ENCODE peak calls at places on chromosome 14, in ten cellular contexts. One of them, this sample, is unnamed.

GRCh38 chr14:44107156-44107555 is 399.9 kb downstream of the FSCB start:
- DNase-seq in dorsolateral prefrontal cortex: no peak
- DNase-seq in psoas muscle: no peak
- DNase-seq in AG10803: no peak
- DNase-seq in retinal pigment epithelial cell: no peak
- DNase-seq in breast epithelium: no peak
- DNase-seq in BE2C: no peak
- DNase-seq in mesothelial cell of epicardium: no peak
- DNase-seq in endothelial cell: no peak
- DNase-seq in body of pancreas: no peak
- DNase-seq in this sample: no peak

GRCh38 chr14:97149775-97150174 is 352.6 kb downstream of the VRK1 start:
- DNase-seq in dorsolateral prefrontal cortex: no peak
- DNase-seq in psoas muscle: no peak
- DNase-seq in AG10803: no peak
- DNase-seq in retinal pigment epithelial cell: no peak
- DNase-seq in breast epithelium: no peak
- DNase-seq in BE2C: no peak
- DNase-seq in mesothelial cell of epicardium: no peak
- DNase-seq in endothelial cell: no peak
- DNase-seq in body of pancreas: no peak
- DNase-seq in this sample: no peak

GRCh38 chr14:44565968-44566367 is 58.9 kb upstream of the FSCB start:
- DNase-seq in dorsolateral prefrontal cortex: no peak
- DNase-seq in psoas muscle: no peak
- DNase-seq in AG10803: no peak
- DNase-seq in retinal pigment epithelial cell: no peak
- DNase-seq in breast epithelium: no peak
- DNase-seq in BE2C: no peak
- DNase-seq in mesothelial cell of epicardium: no peak
- DNase-seq in endothelial cell: no peak
- DNase-seq in body of pancreas: no peak
- DNase-seq in this sample: no peak

GRCh38 chr14:31360919-31361662 is 59.3 kb downstream of the HEATR5A start:
- DNase-seq in dorsolateral prefrontal cortex: no peak
- DNase-seq in psoas muscle: no peak
- DNase-seq in AG10803: peak; percentile 75
- DNase-seq in retinal pigment epithelial cell: no peak
- DNase-seq in breast epithelium: no peak
- DNase-seq in BE2C: no peak
- DNase-seq in mesothelial cell of epicardium: no peak
- DNase-seq in endothelial cell: no peak
- DNase-seq in body of pancreas: no peak
- DNase-seq in this sample: no peak

GRCh38 chr14:72169521-72169920 is 237.3 kb downstream of the RGS6 start:
- DNase-seq in dorsolateral prefrontal cortex: no peak
- DNase-seq in psoas muscle: no peak
- DNase-seq in AG10803: no peak
- DNase-seq in retinal pigment epithelial cell: no peak
- DNase-seq in breast epithelium: no peak
- DNase-seq in BE2C: peak; percentile 43
- DNase-seq in mesothelial cell of epicardium: no peak
- DNase-seq in endothelial cell: no peak
- DNase-seq in body of pancreas: no peak
- DNase-seq in this sample: no peak

GRCh38 chr14:42316746-42317145 is 710.1 kb downstream of the LRFN5 start:
- DNase-seq in dorsolateral prefrontal cortex: no peak
- DNase-seq in psoas muscle: no peak
- DNase-seq in AG10803: no peak
- DNase-seq in retinal pigment epithelial cell: no peak
- DNase-seq in breast epithelium: no peak
- DNase-seq in BE2C: no peak
- DNase-seq in mesothelial cell of epicardium: no peak
- DNase-seq in endothelial cell: no peak
- DNase-seq in body of pancreas: no peak
- DNase-seq in this sample: no peak

GRCh38 chr14:38210168-38210567 is 2.5 kb downstream of the SSTR1 start:
- DNase-seq in dorsolateral prefrontal cortex: no peak
- DNase-seq in psoas muscle: peak; percentile 18
- DNase-seq in AG10803: peak; percentile 84
- DNase-seq in retinal pigment epithelial cell: no peak
- DNase-seq in breast epithelium: no peak
- DNase-seq in BE2C: no peak
- DNase-seq in mesothelial cell of epicardium: no peak
- DNase-seq in endothelial cell: no peak
- DNase-seq in body of pancreas: peak; percentile 3
- DNase-seq in this sample: no peak

GRCh38 chr14:105853907-105854599 is 327.7 kb downstream of the TMEM121 start:
- DNase-seq in dorsolateral prefrontal cortex: no peak
- DNase-seq in psoas muscle: no peak
- DNase-seq in AG10803: no peak
- DNase-seq in retinal pigment epithelial cell: no peak
- DNase-seq in breast epithelium: no peak
- DNase-seq in BE2C: no peak
- DNase-seq in mesothelial cell of epicardium: no peak
- DNase-seq in endothelial cell: no peak
- DNase-seq in body of pancreas: no peak
- DNase-seq in this sample: no peak

GRCh38 chr14:74476607-74477006 is 16.5 kb downstream of the NPC2 start:
- DNase-seq in dorsolateral prefrontal cortex: no peak
- DNase-seq in psoas muscle: no peak
- DNase-seq in AG10803: no peak
- DNase-seq in retinal pigment epithelial cell: no peak
- DNase-seq in breast epithelium: no peak
- DNase-seq in BE2C: no peak
- DNase-seq in mesothelial cell of epicardium: no peak
- DNase-seq in endothelial cell: no peak
- DNase-seq in body of pancreas: no peak
- DNase-seq in this sample: no peak

GRCh38 chr14:73286598-73286997 is 49.3 kb downstream of the PAPLN start:
- DNase-seq in dorsolateral prefrontal cortex: no peak
- DNase-seq in psoas muscle: no peak
- DNase-seq in AG10803: no peak
- DNase-seq in retinal pigment epithelial cell: no peak
- DNase-seq in breast epithelium: no peak
- DNase-seq in BE2C: no peak
- DNase-seq in mesothelial cell of epicardium: no peak
- DNase-seq in endothelial cell: no peak
- DNase-seq in body of pancreas: no peak
- DNase-seq in this sample: no peak
- TF ChIP-seq CTCF in dorsolateral prefrontal cortex: no peak
- TF ChIP-seq CTCF in psoas muscle: no peak
- TF ChIP-seq CTCF in AG10803: no peak
- TF ChIP-seq CTCF in retinal pigment epithelial cell: no peak
- TF ChIP-seq CTCF in breast epithelium: no peak
- TF ChIP-seq CTCF in BE2C: no peak
- TF ChIP-seq CTCF in mesothelial cell of epicardium: no peak
- TF ChIP-seq CTCF in endothelial cell: no peak
- TF ChIP-seq CTCF in body of pancreas: no peak
- TF ChIP-seq CTCF in this sample: no peak

DNA sequence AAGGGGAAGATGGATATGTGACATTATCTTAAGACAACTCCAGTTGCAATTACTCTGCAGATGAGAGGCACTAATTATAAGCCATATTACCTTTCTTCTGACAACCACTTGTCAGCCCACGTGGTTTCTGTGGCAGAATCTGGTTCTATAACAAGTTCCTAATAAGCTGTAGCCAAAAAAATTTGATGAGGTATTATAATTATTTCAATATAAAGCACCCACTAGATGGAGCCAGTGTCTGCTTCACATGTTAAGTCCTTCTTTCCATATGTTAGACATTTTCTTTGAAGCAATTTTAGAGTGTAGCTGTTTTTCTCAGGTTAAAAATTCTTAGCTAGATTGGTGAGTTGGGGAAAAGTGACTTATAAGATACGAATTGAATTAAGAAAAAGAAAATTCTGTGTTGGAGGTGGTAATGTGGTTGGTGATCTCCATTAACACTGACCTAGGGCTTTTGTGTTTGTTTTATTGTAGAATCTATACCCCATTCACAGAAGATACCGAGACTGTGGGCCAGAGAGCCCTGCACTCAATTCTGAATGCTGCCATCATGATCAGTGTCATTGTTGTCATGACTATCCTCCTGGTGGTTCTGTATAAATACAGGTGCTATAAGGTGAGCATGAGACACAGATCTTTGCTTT is 36.9 kb downstream of the PSEN1 start:
- DNase-seq in dorsolateral prefrontal cortex: no peak
- DNase-seq in psoas muscle: no peak
- DNase-seq in AG10803: peak; percentile 61
- DNase-seq in retinal pigment epithelial cell: no peak
- DNase-seq in breast epithelium: no peak
- DNase-seq in BE2C: peak; percentile 13
- DNase-seq in mesothelial cell of epicardium: no peak
- DNase-seq in endothelial cell: no peak
- DNase-seq in body of pancreas: no peak
- DNase-seq in this sample: no peak
- TF ChIP-seq CTCF in dorsolateral prefrontal cortex: peak; percentile 65
- TF ChIP-seq CTCF in psoas muscle: peak; percentile 57
- TF ChIP-seq CTCF in AG10803: peak; percentile 63
- TF ChIP-seq CTCF in retinal pigment epithelial cell: peak; percentile 54
- TF ChIP-seq CTCF in breast epithelium: no peak
- TF ChIP-seq CTCF in BE2C: peak; percentile 69
- TF ChIP-seq CTCF in mesothelial cell of epicardium: peak; percentile 45
- TF ChIP-seq CTCF in endothelial cell: no peak
- TF ChIP-seq CTCF in body of pancreas: peak; percentile 35
- TF ChIP-seq CTCF in this sample: no peak

GRCh38 chr14:67556671-67557070 is 23.6 kb downstream of the PLEKHH1 start:
- DNase-seq in dorsolateral prefrontal cortex: no peak
- DNase-seq in psoas muscle: no peak
- DNase-seq in AG10803: no peak
- DNase-seq in retinal pigment epithelial cell: no peak
- DNase-seq in breast epithelium: no peak
- DNase-seq in BE2C: no peak
- DNase-seq in mesothelial cell of epicardium: no peak
- DNase-seq in endothelial cell: no peak
- DNase-seq in body of pancreas: no peak
- DNase-seq in this sample: no peak
- TF ChIP-seq CTCF in dorsolateral prefrontal cortex: peak; percentile 55
- TF ChIP-seq CTCF in psoas muscle: no peak
- TF ChIP-seq CTCF in AG10803: no peak
- TF ChIP-seq CTCF in retinal pigment epithelial cell: no peak
- TF ChIP-seq CTCF in breast epithelium: no peak
- TF ChIP-seq CTCF in BE2C: no peak
- TF ChIP-seq CTCF in mesothelial cell of epicardium: no peak
- TF ChIP-seq CTCF in endothelial cell: no peak
- TF ChIP-seq CTCF in body of pancreas: no peak
- TF ChIP-seq CTCF in this sample: no peak

DNA sequence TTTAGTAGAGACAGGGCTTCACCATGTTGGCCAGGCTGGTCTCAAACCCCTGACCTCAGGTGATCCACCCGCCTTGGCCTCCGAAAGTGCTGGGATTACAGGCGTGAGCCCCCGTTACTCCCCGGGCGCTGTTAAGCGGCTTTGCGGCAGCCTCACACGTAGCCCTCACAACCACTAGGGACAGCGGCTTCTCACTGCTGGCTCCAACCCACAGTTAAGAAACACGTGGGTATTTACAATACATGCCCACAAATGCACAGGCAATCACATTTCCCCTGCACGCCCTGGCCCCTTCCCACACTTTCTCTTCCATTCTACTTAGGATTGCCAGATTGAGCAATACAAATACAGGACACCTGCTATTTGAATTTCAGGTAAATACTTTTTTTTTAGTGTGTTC is 37.0 kb upstream of the EIF5 start:
- DNase-seq in dorsolateral prefrontal cortex: no peak
- DNase-seq in psoas muscle: no peak
- DNase-seq in AG10803: no peak
- DNase-seq in retinal pigment epithelial cell: no peak
- DNase-seq in breast epithelium: no peak
- DNase-seq in BE2C: no peak
- DNase-seq in mesothelial cell of epicardium: no peak
- DNase-seq in endothelial cell: no peak
- DNase-seq in body of pancreas: no peak
- DNase-seq in this sample: no peak
- TF ChIP-seq CTCF in dorsolateral prefrontal cortex: no peak
- TF ChIP-seq CTCF in psoas muscle: no peak
- TF ChIP-seq CTCF in AG10803: peak; percentile 2
- TF ChIP-seq CTCF in retinal pigment epithelial cell: peak; percentile 31
- TF ChIP-seq CTCF in breast epithelium: no peak
- TF ChIP-seq CTCF in BE2C: peak; percentile 38
- TF ChIP-seq CTCF in mesothelial cell of epicardium: no peak
- TF ChIP-seq CTCF in endothelial cell: no peak
- TF ChIP-seq CTCF in body of pancreas: no peak
- TF ChIP-seq CTCF in this sample: no peak